ENCODE peak calls at places on chromosome 2, in four cellular contexts. One of them, this sample, is unnamed.

GRCh38 chr2:15363142-15363541 is 198.0 kb downstream of the NBAS start:
- DNase-seq in foreskin melanocyte: no peak
- DNase-seq in C1 segment of cervical spinal cord: no peak
- DNase-seq in OCI-M1: no peak
- DNase-seq in this sample: no peak

GRCh38 chr2:103959174-103960125 is 894.5 kb upstream of the POU3F3 start:
- DNase-seq in C1 segment of cervical spinal cord: no peak
- DNase-seq in OCI-M1: peak
- DNase-seq in foreskin melanocyte: peak
- DNase-seq in this sample: no peak

GRCh38 chr2:219542931-219543595 is 546 bp downstream of the CHPF start:
- DNase-seq in foreskin melanocyte: peak
- DNase-seq in OCI-M1: peak
- DNase-seq in C1 segment of cervical spinal cord: no peak
- DNase-seq in this sample: no peak

GRCh38 chr2:239908308-239908707 is 116.8 kb downstream of the NDUFA10 start:
- DNase-seq in foreskin melanocyte: no peak
- DNase-seq in C1 segment of cervical spinal cord: no peak
- DNase-seq in OCI-M1: no peak
- DNase-seq in this sample: no peak

GRCh38 chr2:43033466-43034241 is 192.8 kb downstream of the ZFP36L2 start:
- DNase-seq in OCI-M1: no peak
- DNase-seq in C1 segment of cervical spinal cord: no peak
- DNase-seq in foreskin melanocyte: no peak
- DNase-seq in this sample: no peak

GRCh38 chr2:28558421-28558820 is 62.6 kb downstream of the PLB1 start:
- DNase-seq in OCI-M1: no peak
- DNase-seq in foreskin melanocyte: peak
- DNase-seq in C1 segment of cervical spinal cord: no peak
- DNase-seq in this sample: no peak

GRCh38 chr2:23283653-23284052 is 101.3 kb upstream of the KLHL29 start:
- DNase-seq in C1 segment of cervical spinal cord: no peak
- DNase-seq in foreskin melanocyte: no peak
- DNase-seq in OCI-M1: no peak
- DNase-seq in this sample: no peak

GRCh38 chr2:227447606-227448005 is 24.4 kb upstream of the AGFG1 start:
- DNase-seq in foreskin melanocyte: no peak
- DNase-seq in OCI-M1: no peak
- DNase-seq in C1 segment of cervical spinal cord: no peak
- DNase-seq in this sample: no peak

GRCh38 chr2:44171018-44171417 is 2.3 kb downstream of the PPM1B start:
- DNase-seq in C1 segment of cervical spinal cord: no peak
- DNase-seq in OCI-M1: peak
- DNase-seq in foreskin melanocyte: no peak
- DNase-seq in this sample: no peak

GRCh38 chr2:119429225-119430000 is 2.2 kb upstream of the TMEM37 start:
- DNase-seq in C1 segment of cervical spinal cord: no peak
- DNase-seq in foreskin melanocyte: no peak
- DNase-seq in OCI-M1: peak
- DNase-seq in this sample: no peak

GRCh38 chr2:196166876-196167275 is 4.5 kb downstream of the STK17B start:
- DNase-seq in OCI-M1: peak
- DNase-seq in C1 segment of cervical spinal cord: no peak
- DNase-seq in foreskin melanocyte: peak
- DNase-seq in this sample: no peak

GRCh38 chr2:230650585-230651137 is 62.0 kb upstream of the CAB39 start:
- DNase-seq in OCI-M1: peak
- DNase-seq in C1 segment of cervical spinal cord: no peak
- DNase-seq in foreskin melanocyte: peak
- DNase-seq in this sample: no peak

GRCh38 chr2:186714611-186715010 is 20.8 kb downstream of the FAM171B start:
- DNase-seq in OCI-M1: no peak
- DNase-seq in foreskin melanocyte: no peak
- DNase-seq in C1 segment of cervical spinal cord: no peak
- DNase-seq in this sample: no peak

GRCh38 chr2:12884713-12885282 is 168.1 kb downstream of the TRIB2 start:
- DNase-seq in C1 segment of cervical spinal cord: no peak
- DNase-seq in foreskin melanocyte: peak
- DNase-seq in OCI-M1: no peak
- DNase-seq in this sample: peak

GRCh38 chr2:237919593-237919992 is 47.2 kb upstream of the UBE2F start:
- DNase-seq in foreskin melanocyte: no peak
- DNase-seq in OCI-M1: no peak
- DNase-seq in C1 segment of cervical spinal cord: no peak
- DNase-seq in this sample: no peak

GRCh38 chr2:529425-529824 is 147.8 kb downstream of the TMEM18 start:
- DNase-seq in foreskin melanocyte: no peak
- DNase-seq in C1 segment of cervical spinal cord: no peak
- DNase-seq in OCI-M1: peak
- DNase-seq in this sample: no peak

GRCh38 chr2:49943944-49944803 is 789.9 kb upstream of the FSHR start:
- DNase-seq in OCI-M1: peak
- DNase-seq in C1 segment of cervical spinal cord: no peak
- DNase-seq in foreskin melanocyte: no peak
- DNase-seq in this sample: no peak

This sample was measured in tibial nerve.